ENCODE peak calls at places on chromosomes 3 and 15, in eight cellular contexts. One of them, this sample, is unnamed. For H3K36me3, the result is how much of the 10 kb centered on the place peaks cover.

GRCh38 chr3:128914966-128915645 is 35.7 kb downstream of the ACAD9 start:
- DNase-seq in stomach: no peak
- DNase-seq in upper lobe of right lung: peak
- DNase-seq in CD4-positive, CD25-positive, alpha-beta regulatory T cell: no peak
- DNase-seq in body of pancreas: no peak
- DNase-seq in IMR-90: no peak
- DNase-seq in OCI-LY7: no peak
- DNase-seq in heart left ventricle: no peak
- DNase-seq in this sample: no peak

GRCh38 chr15:58159827-58160386 is 21.7 kb downstream of the AQP9 start:
- DNase-seq in stomach: no peak
- DNase-seq in upper lobe of right lung: no peak
- DNase-seq in CD4-positive, CD25-positive, alpha-beta regulatory T cell: no peak
- DNase-seq in body of pancreas: no peak
- DNase-seq in IMR-90: no peak
- DNase-seq in OCI-LY7: no peak
- DNase-seq in heart left ventricle: no peak
- DNase-seq in this sample: no peak

GRCh38 chr3:120177151-120177550 is 82.9 kb upstream of the GSK3B start:
- DNase-seq in stomach: no peak
- DNase-seq in upper lobe of right lung: no peak
- DNase-seq in CD4-positive, CD25-positive, alpha-beta regulatory T cell: no peak
- DNase-seq in body of pancreas: peak
- DNase-seq in IMR-90: peak
- DNase-seq in OCI-LY7: no peak
- DNase-seq in heart left ventricle: no peak
- DNase-seq in this sample: no peak

GRCh38 chr3:111915905-111916304 is 56.8 kb downstream of the PHLDB2 start:
- DNase-seq in stomach: no peak
- DNase-seq in upper lobe of right lung: no peak
- DNase-seq in CD4-positive, CD25-positive, alpha-beta regulatory T cell: no peak
- DNase-seq in body of pancreas: no peak
- DNase-seq in IMR-90: no peak
- DNase-seq in OCI-LY7: no peak
- DNase-seq in heart left ventricle: no peak
- DNase-seq in this sample: no peak

GRCh38 chr3:145704020-145704419 is 457.0 kb downstream of the PLOD2 start:
- DNase-seq in stomach: no peak
- DNase-seq in upper lobe of right lung: no peak
- DNase-seq in CD4-positive, CD25-positive, alpha-beta regulatory T cell: no peak
- DNase-seq in body of pancreas: no peak
- DNase-seq in IMR-90: no peak
- DNase-seq in OCI-LY7: no peak
- DNase-seq in heart left ventricle: no peak
- DNase-seq in this sample: no peak

GRCh38 chr3:87856126-87856525 is 202.7 kb downstream of the CGGBP1 start:
- DNase-seq in stomach: no peak
- DNase-seq in upper lobe of right lung: no peak
- DNase-seq in CD4-positive, CD25-positive, alpha-beta regulatory T cell: no peak
- DNase-seq in body of pancreas: no peak
- DNase-seq in IMR-90: no peak
- DNase-seq in OCI-LY7: no peak
- DNase-seq in heart left ventricle: no peak
- DNase-seq in this sample: no peak

GRCh38 chr3:20073683-20074082 is 33.4 kb downstream of the KAT2B start:
- DNase-seq in stomach: no peak
- DNase-seq in upper lobe of right lung: no peak
- DNase-seq in CD4-positive, CD25-positive, alpha-beta regulatory T cell: no peak
- DNase-seq in body of pancreas: no peak
- DNase-seq in IMR-90: no peak
- DNase-seq in OCI-LY7: no peak
- DNase-seq in heart left ventricle: no peak
- DNase-seq in this sample: no peak

GRCh38 chr3:32872487-32873382 is 54.9 kb downstream of the TRIM71 start:
- DNase-seq in stomach: peak
- DNase-seq in upper lobe of right lung: peak
- DNase-seq in CD4-positive, CD25-positive, alpha-beta regulatory T cell: no peak
- DNase-seq in body of pancreas: peak
- DNase-seq in IMR-90: no peak
- DNase-seq in OCI-LY7: no peak
- DNase-seq in heart left ventricle: no peak
- DNase-seq in this sample: no peak

GRCh38 chr15:45704329-45705249 is 69.8 kb downstream of the SQOR start:
- DNase-seq in stomach: no peak
- DNase-seq in upper lobe of right lung: peak
- DNase-seq in CD4-positive, CD25-positive, alpha-beta regulatory T cell: no peak
- DNase-seq in body of pancreas: peak
- DNase-seq in IMR-90: peak
- DNase-seq in OCI-LY7: no peak
- DNase-seq in heart left ventricle: peak
- DNase-seq in this sample: no peak

GRCh38 chr3:111589303-111590095 is 5.6 kb downstream of the ZBED2 start:
- DNase-seq in stomach: no peak
- DNase-seq in upper lobe of right lung: no peak
- DNase-seq in CD4-positive, CD25-positive, alpha-beta regulatory T cell: no peak
- DNase-seq in body of pancreas: no peak
- DNase-seq in IMR-90: peak
- DNase-seq in OCI-LY7: no peak
- DNase-seq in heart left ventricle: no peak
- DNase-seq in this sample: no peak

GRCh38 chr3:62164196-62164595 is 209.2 kb downstream of the FEZF2 start:
- DNase-seq in stomach: no peak
- DNase-seq in upper lobe of right lung: no peak
- DNase-seq in CD4-positive, CD25-positive, alpha-beta regulatory T cell: no peak
- DNase-seq in body of pancreas: no peak
- DNase-seq in IMR-90: no peak
- DNase-seq in OCI-LY7: no peak
- DNase-seq in heart left ventricle: no peak
- DNase-seq in this sample: no peak

GRCh38 chr15:70582143-70582945 is 181.0 kb downstream of the UACA start:
- DNase-seq in stomach: no peak
- DNase-seq in upper lobe of right lung: no peak
- DNase-seq in CD4-positive, CD25-positive, alpha-beta regulatory T cell: no peak
- DNase-seq in body of pancreas: no peak
- DNase-seq in IMR-90: peak
- DNase-seq in OCI-LY7: no peak
- DNase-seq in heart left ventricle: no peak
- DNase-seq in this sample: no peak

GRCh38 chr15:42069496-42070275 is 24.7 kb downstream of the PLA2G4D start:
- DNase-seq in stomach: peak
- DNase-seq in upper lobe of right lung: no peak
- DNase-seq in CD4-positive, CD25-positive, alpha-beta regulatory T cell: no peak
- DNase-seq in body of pancreas: no peak
- DNase-seq in IMR-90: no peak
- DNase-seq in OCI-LY7: no peak
- DNase-seq in heart left ventricle: no peak
- DNase-seq in this sample: no peak

GRCh38 chr3:192884831-192885356 is 32.8 kb downstream of the MB21D2 start:
- DNase-seq in stomach: no peak
- DNase-seq in upper lobe of right lung: no peak
- DNase-seq in CD4-positive, CD25-positive, alpha-beta regulatory T cell: no peak
- DNase-seq in body of pancreas: no peak
- DNase-seq in IMR-90: peak
- DNase-seq in OCI-LY7: no peak
- DNase-seq in heart left ventricle: no peak
- DNase-seq in this sample: no peak

GRCh38 chr15:57866149-57866736 is 159.7 kb downstream of the POLR2M start:
- DNase-seq in stomach: peak
- DNase-seq in upper lobe of right lung: peak
- DNase-seq in CD4-positive, CD25-positive, alpha-beta regulatory T cell: peak
- DNase-seq in body of pancreas: peak
- DNase-seq in IMR-90: peak
- DNase-seq in OCI-LY7: peak
- DNase-seq in heart left ventricle: peak
- DNase-seq in this sample: peak

GRCh38 chr15:67731112-67731761 is 94.1 kb upstream of the SKOR1 start:
- DNase-seq in stomach: no peak
- DNase-seq in upper lobe of right lung: no peak
- DNase-seq in CD4-positive, CD25-positive, alpha-beta regulatory T cell: no peak
- DNase-seq in body of pancreas: no peak
- DNase-seq in IMR-90: no peak
- DNase-seq in OCI-LY7: no peak
- DNase-seq in heart left ventricle: no peak
- DNase-seq in this sample: no peak

GRCh38 chr3:38599886-38600285 is 49.6 kb downstream of the SCN5A start:
- DNase-seq in stomach: no peak
- DNase-seq in upper lobe of right lung: peak
- DNase-seq in CD4-positive, CD25-positive, alpha-beta regulatory T cell: no peak
- DNase-seq in body of pancreas: no peak
- DNase-seq in IMR-90: no peak
- DNase-seq in OCI-LY7: no peak
- DNase-seq in heart left ventricle: no peak
- DNase-seq in this sample: no peak

GRCh38 chr15:73744293-73744692 is 8.9 kb downstream of the INSYN1 start:
- DNase-seq in stomach: no peak
- DNase-seq in upper lobe of right lung: no peak
- DNase-seq in CD4-positive, CD25-positive, alpha-beta regulatory T cell: no peak
- DNase-seq in body of pancreas: no peak
- DNase-seq in IMR-90: no peak
- DNase-seq in OCI-LY7: no peak
- DNase-seq in heart left ventricle: no peak
- DNase-seq in this sample: no peak

GRCh38 chr15:68885070-68885469 is 45.3 kb upstream of the SPESP1 start:
- DNase-seq in stomach: no peak
- DNase-seq in upper lobe of right lung: no peak
- DNase-seq in CD4-positive, CD25-positive, alpha-beta regulatory T cell: no peak
- DNase-seq in body of pancreas: no peak
- DNase-seq in IMR-90: peak
- DNase-seq in OCI-LY7: no peak
- DNase-seq in heart left ventricle: no peak
- DNase-seq in this sample: no peak

GRCh38 chr3:58336135-58336882 is 3.6 kb downstream of the PXK start:
- DNase-seq in stomach: no peak
- DNase-seq in upper lobe of right lung: no peak
- DNase-seq in CD4-positive, CD25-positive, alpha-beta regulatory T cell: no peak
- DNase-seq in body of pancreas: no peak
- DNase-seq in IMR-90: peak
- DNase-seq in OCI-LY7: no peak
- DNase-seq in heart left ventricle: no peak
- DNase-seq in this sample: no peak

GRCh38 chr3:31724681-31725080 is 192.0 kb downstream of the STT3B start:
- DNase-seq in stomach: no peak
- DNase-seq in upper lobe of right lung: no peak
- DNase-seq in CD4-positive, CD25-positive, alpha-beta regulatory T cell: peak
- DNase-seq in body of pancreas: no peak
- DNase-seq in IMR-90: peak
- DNase-seq in OCI-LY7: peak
- DNase-seq in heart left ventricle: no peak
- DNase-seq in this sample: no peak

DNA sequence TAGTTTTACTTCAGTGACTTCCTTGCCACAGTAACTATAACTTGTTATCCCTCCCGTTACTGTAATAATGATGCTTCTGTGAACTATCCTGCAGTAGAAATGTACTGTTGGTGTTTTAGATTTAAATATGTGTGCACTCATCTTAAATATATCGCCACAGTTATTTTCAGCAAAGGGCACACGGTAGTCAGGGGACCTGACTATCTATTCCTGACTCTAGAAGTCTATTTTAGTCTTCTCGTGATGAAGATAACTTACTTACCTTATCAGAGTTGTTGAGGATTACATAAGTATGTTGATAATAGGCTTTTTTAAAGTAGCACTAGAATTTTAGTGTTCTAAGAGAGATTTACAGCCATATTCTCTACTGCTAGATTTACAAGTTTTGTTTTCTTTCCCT is 65.3 kb downstream of the ECT2 start:
- DNase-seq in stomach: no peak
- DNase-seq in upper lobe of right lung: no peak
- DNase-seq in CD4-positive, CD25-positive, alpha-beta regulatory T cell: no peak
- DNase-seq in body of pancreas: no peak
- DNase-seq in IMR-90: no peak
- DNase-seq in OCI-LY7: no peak
- DNase-seq in heart left ventricle: no peak
- DNase-seq in this sample: no peak
- H3K36me3 ChIP-seq in stomach: under half
- H3K36me3 ChIP-seq in upper lobe of right lung: under half
- H3K36me3 ChIP-seq in CD4-positive, CD25-positive, alpha-beta regulatory T cell: under half
- H3K36me3 ChIP-seq in body of pancreas: under half
- H3K36me3 ChIP-seq in IMR-90: under half
- H3K36me3 ChIP-seq in OCI-LY7: half or more
- H3K36me3 ChIP-seq in heart left ventricle: under half
- H3K36me3 ChIP-seq in this sample: under half

DNA sequence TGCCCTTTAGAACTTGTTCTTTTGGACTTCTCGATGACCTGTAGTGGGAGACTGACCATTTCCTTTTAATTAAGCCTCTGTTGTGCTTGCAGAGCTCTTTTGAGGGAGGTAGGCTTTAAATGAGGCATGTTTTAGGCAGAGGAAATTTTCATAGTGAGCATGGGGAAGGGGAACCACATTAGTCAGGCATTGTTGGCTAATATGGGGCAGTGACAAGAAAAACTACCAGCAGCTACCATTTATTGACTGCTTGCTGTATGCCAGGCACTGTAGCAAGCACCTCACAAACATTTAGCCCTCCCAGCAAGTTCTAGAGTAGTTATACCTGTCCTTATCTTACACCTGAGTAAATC is 10.9 kb downstream of the ATG7 start:
- DNase-seq in stomach: no peak
- DNase-seq in upper lobe of right lung: no peak
- DNase-seq in CD4-positive, CD25-positive, alpha-beta regulatory T cell: no peak
- DNase-seq in body of pancreas: no peak
- DNase-seq in IMR-90: no peak
- DNase-seq in OCI-LY7: no peak
- DNase-seq in heart left ventricle: no peak
- DNase-seq in this sample: no peak
- H3K27ac ChIP-seq in stomach: peak
- H3K27ac ChIP-seq in upper lobe of right lung: peak
- H3K27ac ChIP-seq in CD4-positive, CD25-positive, alpha-beta regulatory T cell: no peak
- H3K27ac ChIP-seq in body of pancreas: no peak
- H3K27ac ChIP-seq in IMR-90: peak
- H3K27ac ChIP-seq in OCI-LY7: no peak
- H3K27ac ChIP-seq in heart left ventricle: no peak
- H3K27ac ChIP-seq in this sample: no peak

DNA sequence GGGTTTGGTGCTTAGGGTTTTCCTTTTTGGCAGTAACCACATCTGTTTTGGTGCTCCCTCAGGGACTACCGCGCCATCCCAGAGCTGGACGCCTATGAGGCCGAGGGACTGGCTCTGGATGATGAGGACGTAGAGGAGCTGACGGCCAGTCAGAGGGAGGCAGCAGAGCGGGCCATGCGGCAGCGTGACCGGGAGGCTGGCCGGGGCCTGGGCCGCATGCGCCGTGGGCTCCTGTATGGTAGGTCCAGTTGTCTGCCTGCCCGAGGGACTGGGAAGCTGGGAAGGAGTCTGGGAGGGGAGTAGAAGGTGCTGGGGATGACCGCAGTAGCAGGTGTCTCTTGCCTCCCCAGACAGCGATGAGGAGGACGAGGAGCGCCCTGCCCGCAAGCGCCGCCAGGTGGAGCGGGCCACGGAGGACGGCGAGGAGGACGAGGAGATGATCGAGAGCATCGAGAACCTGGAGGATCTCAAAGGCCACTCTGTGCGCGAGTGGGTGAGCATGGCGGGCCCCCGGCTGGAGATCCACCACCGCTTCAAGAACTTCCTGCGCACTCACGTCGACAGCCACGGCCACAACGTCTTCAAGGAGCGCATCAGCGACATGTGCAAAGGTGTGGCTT is 6.4 kb downstream of the MCM2 start:
- DNase-seq in stomach: no peak
- DNase-seq in upper lobe of right lung: no peak
- DNase-seq in CD4-positive, CD25-positive, alpha-beta regulatory T cell: no peak
- DNase-seq in body of pancreas: no peak
- DNase-seq in IMR-90: no peak
- DNase-seq in OCI-LY7: no peak
- DNase-seq in heart left ventricle: peak
- DNase-seq in this sample: no peak
- H3K36me3 ChIP-seq in stomach: under half
- H3K36me3 ChIP-seq in upper lobe of right lung: under half
- H3K36me3 ChIP-seq in CD4-positive, CD25-positive, alpha-beta regulatory T cell: under half
- H3K36me3 ChIP-seq in body of pancreas: under half
- H3K36me3 ChIP-seq in IMR-90: under half
- H3K36me3 ChIP-seq in OCI-LY7: half or more
- H3K36me3 ChIP-seq in heart left ventricle: under half
- H3K36me3 ChIP-seq in this sample: under half

GRCh38 chr3:157363393-157363792 is 73.3 kb upstream of the PTX3 start:
- DNase-seq in stomach: no peak
- DNase-seq in upper lobe of right lung: no peak
- DNase-seq in CD4-positive, CD25-positive, alpha-beta regulatory T cell: no peak
- DNase-seq in body of pancreas: no peak
- DNase-seq in IMR-90: no peak
- DNase-seq in OCI-LY7: no peak
- DNase-seq in heart left ventricle: no peak
- DNase-seq in this sample: no peak
- H3K27ac ChIP-seq in stomach: no peak
- H3K27ac ChIP-seq in upper lobe of right lung: no peak
- H3K27ac ChIP-seq in CD4-positive, CD25-positive, alpha-beta regulatory T cell: no peak
- H3K27ac ChIP-seq in body of pancreas: no peak
- H3K27ac ChIP-seq in IMR-90: no peak
- H3K27ac ChIP-seq in OCI-LY7: no peak
- H3K27ac ChIP-seq in heart left ventricle: no peak
- H3K27ac ChIP-seq in this sample: no peak

This sample was measured in CD8-positive, alpha-beta memory T cell.